ENCODE peak calls at places on chromosomes 13 and 19, in six cellular contexts. F is H9, V is IMR-90, U is neuronal stem cell, J is mesenchymal stem cell, M is trophoblast cell. Q is an unnamed sample.

GRCh38 chr19:38862321-38863059 is 12.7 kb upstream of the HNRNPL start:
- DNase-seq in F (no peak), J (peak), V (no peak), U (no peak), M (no peak), Q (no peak)

GRCh38 chr13:24654741-24655140 is 25.5 kb upstream of the ATP12A start:
- DNase-seq in J (no peak), V (peak), M (peak), U (no peak), F (no peak), Q (no peak)

GRCh38 chr13:68030152-68030809 is 800.1 kb upstream of the PCDH9 start:
- DNase-seq in U (no peak), M (no peak), F (no peak), V (no peak), J (no peak), Q (no peak)

GRCh38 chr13:36766295-36766694 is 52.7 kb upstream of the RFXAP start:
- DNase-seq in V (peak), U (no peak), M (peak), J (peak), F (no peak), Q (peak)

GRCh38 chr13:37681295-37682032 is 82.9 kb upstream of the POSTN start:
- DNase-seq in V (peak), U (no peak), J (peak), F (no peak), M (no peak), Q (no peak)

GRCh38 chr19:38152461-38153379 is 71.3 kb downstream of the DPF1 start:
- DNase-seq in U (no peak), M (no peak), J (no peak), F (no peak), V (peak), Q (peak)

GRCh38 chr13:40363653-40364052 is 302.8 kb downstream of the FOXO1 start:
- DNase-seq in J (no peak), V (no peak), M (no peak), U (no peak), F (no peak), Q (no peak)

GRCh38 chr13:46321494-46322225 is 65.4 kb downstream of the RUBCNL start:
- DNase-seq in V (peak), F (peak), U (peak), J (peak), M (peak), Q (peak)

GRCh38 chr13:33285420-33286124 is at the start of gene STARD13:
- DNase-seq in J (peak), U (peak), M (peak), V (peak), F (peak), Q (peak)

GRCh38 chr13:32476021-32476731 is 48.2 kb upstream of the N4BP2L1 start:
- DNase-seq in U (no peak), F (no peak), J (no peak), V (no peak), M (peak), Q (no peak)

GRCh38 chr13:74465279-74465678 is 331.1 kb upstream of the KLF12 start:
- DNase-seq in J (no peak), V (no peak), M (no peak), F (peak), U (no peak), Q (peak)

GRCh38 chr13:97245011-97245410 is 22.9 kb downstream of the MBNL2 start:
- DNase-seq in F (no peak), V (no peak), M (no peak), J (no peak), U (no peak), Q (no peak)

GRCh38 chr13:22040810-22041364 is 370.0 kb downstream of the FGF9 start:
- DNase-seq in J (peak), F (peak), U (no peak), M (peak), V (no peak), Q (peak)

GRCh38 chr13:23992722-23993438 is 95.6 kb upstream of the C1QTNF9B start:
- DNase-seq in M (no peak), V (no peak), F (no peak), J (no peak), U (no peak), Q (no peak)

GRCh38 chr19:2775556-2776430 is 7.3 kb downstream of the SGTA start:
- DNase-seq in J (peak), F (no peak), M (peak), U (no peak), V (peak), Q (no peak)

GRCh38 chr19:30065680-30066606 is 123.9 kb downstream of the URI1 start:
- DNase-seq in V (no peak), F (peak), J (no peak), U (no peak), M (no peak), Q (peak)

GRCh38 chr13:38697197-38697596 is 10.3 kb downstream of the FREM2 start:
- DNase-seq in F (no peak), J (no peak), M (no peak), V (no peak), U (no peak), Q (no peak)
- H2AK5ac ChIP-seq in F (no peak), J (no peak), M (no peak), V (no peak), U (no peak), Q (no peak)

GRCh38 chr13:113650731-113651148 is 7.3 kb downstream of the ATP4B start:
- DNase-seq in M (no peak), V (no peak), F (no peak), J (no peak), U (no peak), Q (no peak)
- H2AK5ac ChIP-seq in M (no peak), V (no peak), F (no peak), J (no peak), U (no peak), Q (peak)

GRCh38 chr19:50518091-50519005 is 4.6 kb upstream of the ASPDH start:
- DNase-seq in V (no peak), F (peak), U (no peak), M (no peak), J (no peak), Q (no peak)
- H2AK5ac ChIP-seq in V (no peak), F (no peak), U (no peak), M (no peak), J (no peak), Q (no peak)

GRCh38 chr19:35105411-35106290 is 10.0 kb upstream of the FXYD3 start:
- DNase-seq in M (no peak), V (no peak), U (no peak), F (no peak), J (no peak), Q (no peak)
- H2AK5ac ChIP-seq in M (no peak), V (no peak), U (peak), F (no peak), J (no peak), Q (no peak)

DNA sequence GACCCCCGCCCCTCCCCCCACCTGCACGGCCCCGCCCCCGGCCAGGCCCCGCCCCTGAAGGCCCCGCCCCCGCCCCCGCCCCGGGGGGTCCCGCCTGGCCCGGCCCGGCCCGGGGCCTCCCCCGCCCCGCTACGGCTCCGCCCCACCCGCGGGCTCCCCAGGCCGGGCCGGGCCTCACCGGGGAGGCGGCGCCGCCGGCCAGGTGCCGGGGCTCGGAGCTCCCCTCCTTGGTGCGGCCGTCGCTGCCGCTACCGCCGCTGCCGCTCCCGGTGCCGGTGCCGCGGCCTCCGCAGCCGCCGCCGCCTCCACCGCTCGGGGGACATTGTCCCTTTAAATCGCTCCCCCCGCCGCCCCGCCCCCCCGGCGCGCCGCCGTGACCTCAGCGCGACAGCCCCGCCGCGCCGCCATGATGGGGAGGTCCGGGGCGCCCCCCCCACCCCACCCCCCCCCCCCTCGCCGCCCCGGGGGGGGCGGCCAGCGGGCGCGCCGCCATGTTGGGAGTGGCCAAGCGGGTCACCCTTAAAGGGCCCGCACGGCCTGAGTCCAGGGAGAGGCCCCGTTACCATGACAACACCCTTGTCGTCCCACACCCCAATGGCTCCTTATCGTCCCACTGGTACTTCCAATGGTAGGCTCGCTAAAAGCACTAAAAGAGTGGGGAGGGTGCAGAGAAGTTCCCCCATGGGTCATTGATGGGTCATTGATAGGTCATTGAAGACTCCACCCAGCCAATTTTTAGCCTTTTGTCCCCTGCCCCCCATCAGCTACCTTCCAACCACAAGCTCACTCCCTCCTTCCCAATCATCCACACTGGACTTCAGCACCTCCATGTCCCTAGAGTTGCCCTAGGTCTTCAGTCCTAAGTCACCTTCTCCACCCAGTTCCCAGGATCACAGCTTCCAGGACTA is at the start of gene WIZ:
- DNase-seq in U (peak), J (peak), V (peak), M (peak), F (peak), Q (peak)
- H2AK5ac ChIP-seq in U (no peak), J (peak), V (peak), M (peak), F (no peak), Q (no peak)

GRCh38 chr19:13880059-13880672 is 3.2 kb downstream of the NANOS3 start:
- DNase-seq in M (peak), F (peak), J (peak), U (peak), V (peak), Q (peak)
- H2AK5ac ChIP-seq in M (peak), F (no peak), J (peak), U (peak), V (peak), Q (no peak)

Q was measured in mesendoderm.